ENCODE peak calls at places on chromosomes 13 and 19, in nine cellular contexts. G, N, A, S, J, X, O, D and B are unnamed samples.

GRCh38 chr19:35903550-35904179 is 1.3 kb downstream of the HCST start:
- DNase-seq in G (peak; percentile 95), N (peak; percentile 69), A (peak; percentile 94), S (peak; percentile 78), J (peak; percentile 73), X (peak; percentile 89), O (peak; percentile 77), D (peak; percentile 96), B (peak; percentile 50)

GRCh38 chr13:64871742-64872141 is 2358.4 kb downstream of the PCDH9 start:
- DNase-seq in G (no peak), N (no peak), A (no peak), S (no peak), J (no peak), X (no peak), O (no peak), D (no peak), B (no peak)

GRCh38 chr13:70432276-70432805 is 324.1 kb upstream of the KLHL1 start:
- DNase-seq in G (peak; percentile 74), N (no peak), A (no peak), S (no peak), J (no peak), X (no peak), O (no peak), D (no peak), B (no peak)

GRCh38 chr19:17404015-17404414 is 1.4 kb downstream of the BST2 start:
- DNase-seq in G (peak; percentile 57), N (no peak), A (no peak), S (no peak), J (no peak), X (peak; percentile 45), O (no peak), D (no peak), B (no peak)

GRCh38 chr13:73535341-73535740 is 476.5 kb downstream of the KLF5 start:
- DNase-seq in G (no peak), N (no peak), A (no peak), S (no peak), J (no peak), X (no peak), O (no peak), D (no peak), B (no peak)

GRCh38 chr13:19959141-19959830 is 759 bp downstream of the ZMYM2 start:
- DNase-seq in G (peak; percentile 61), N (peak; percentile 62), A (peak; percentile 86), S (peak; percentile 46), J (peak; percentile 39), X (peak; percentile 90), O (peak; percentile 51), D (peak; percentile 73), B (peak; percentile 44)

GRCh38 chr13:28394422-28394821 is 100.5 kb downstream of the FLT1 start:
- DNase-seq in G (no peak), N (no peak), A (no peak), S (no peak), J (peak; percentile 34), X (peak; percentile 44), O (no peak), D (no peak), B (no peak)

GRCh38 chr13:100495455-100495854 is 93.1 kb downstream of the GGACT start:
- DNase-seq in G (no peak), N (no peak), A (no peak), S (no peak), J (no peak), X (no peak), O (no peak), D (no peak), B (no peak)

GRCh38 chr19:49553451-49554271 is 25.9 kb downstream of the RCN3 start:
- DNase-seq in G (no peak), N (no peak), A (no peak), S (no peak), J (peak; percentile 69), X (peak; percentile 98), O (peak; percentile 77), D (no peak), B (no peak)

GRCh38 chr19:48258350-48258749 is 2.6 kb upstream of the CARD8 start:
- DNase-seq in G (no peak), N (no peak), A (no peak), S (no peak), J (no peak), X (no peak), O (no peak), D (peak; percentile 51), B (no peak)

GRCh38 chr13:34155931-34156607 is 338.1 kb downstream of the RFC3 start:
- DNase-seq in G (no peak), N (no peak), A (no peak), S (no peak), J (peak; percentile 39), X (no peak), O (no peak), D (no peak), B (no peak)

GRCh38 chr19:30428856-30429255 is 56.7 kb downstream of the ZNF536 start:
- DNase-seq in G (no peak), N (no peak), A (no peak), S (no peak), J (no peak), X (no peak), O (no peak), D (no peak), B (no peak)

GRCh38 chr13:41934120-41934519 is 26.8 kb downstream of the VWA8 start:
- DNase-seq in G (no peak), N (no peak), A (no peak), S (no peak), J (no peak), X (no peak), O (no peak), D (no peak), B (no peak)

GRCh38 chr13:99215466-99215865 is 14.8 kb downstream of the UBAC2 start:
- DNase-seq in G (no peak), N (no peak), A (no peak), S (no peak), J (no peak), X (no peak), O (no peak), D (no peak), B (no peak)

GRCh38 chr19:44808463-44809371 is at the start of gene BCAM:
- DNase-seq in G (peak; percentile 83), N (peak; percentile 84), A (peak; percentile 91), S (peak; percentile 67), J (peak; percentile 54), X (peak; percentile 99), O (peak; percentile 82), D (no peak), B (peak; percentile 71)

GRCh38 chr19:11964496-11964857 is 363 bp upstream of the ZNF763 start:
- DNase-seq in G (peak; percentile 43), N (peak; percentile 43), A (peak; percentile 72), S (no peak), J (no peak), X (no peak), O (no peak), D (no peak), B (peak; percentile 10)

GRCh38 chr19:11964858-11965645 is at the start of gene ZNF763:
- DNase-seq in G (peak; percentile 99), N (peak; percentile 92), A (peak; percentile 97), S (peak; percentile 97), J (peak; percentile 75), X (peak; percentile 89), O (peak; percentile 96), D (peak; percentile 95), B (peak; percentile 95)

DNA sequence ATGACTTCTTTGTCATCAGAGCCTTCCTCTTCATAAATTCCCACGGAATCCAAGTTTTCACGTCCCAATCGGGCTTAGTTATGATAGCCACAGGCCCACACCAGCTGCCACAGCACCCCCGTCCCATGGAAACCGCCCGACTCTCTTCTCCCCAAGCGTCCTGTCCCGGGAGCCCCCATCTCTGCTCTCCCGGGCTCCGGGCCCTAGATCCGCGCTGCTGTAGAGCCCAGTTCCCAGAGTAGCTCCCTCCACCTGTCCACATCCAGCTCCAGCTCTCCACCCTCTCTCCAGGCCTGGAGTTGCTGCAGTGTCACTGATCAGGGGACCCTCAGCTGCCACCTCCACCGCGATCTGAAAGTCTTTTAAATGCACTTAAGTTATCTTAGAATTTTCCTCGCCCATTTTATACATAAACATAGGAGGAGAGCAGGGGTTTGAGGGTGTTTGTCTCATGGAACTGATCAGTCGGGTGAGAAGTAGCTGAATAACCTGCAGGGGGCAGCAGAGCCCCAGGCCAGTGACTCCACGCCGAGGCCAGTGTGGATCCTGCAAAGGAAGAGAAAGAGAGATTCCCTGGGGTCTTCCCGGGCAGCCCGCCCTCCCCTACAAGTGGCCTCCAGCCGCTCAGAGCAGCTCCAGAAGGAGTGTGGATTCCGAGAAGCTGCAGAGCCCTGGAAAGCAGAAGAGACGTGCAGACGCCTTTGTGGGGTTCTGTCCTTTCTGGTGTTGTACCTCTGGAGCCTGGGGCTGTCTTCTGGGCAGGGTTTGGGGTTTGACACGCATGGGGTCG is 1.1 kb upstream of the ZNF763 start:
- DNase-seq in G (peak; percentile 93), N (peak; percentile 84), A (peak; percentile 88), S (peak; percentile 82), J (peak; percentile 61), X (peak; percentile 84), O (peak; percentile 76), D (peak; percentile 85), B (peak; percentile 39)
- TF ChIP-seq CTCF in G (peak; percentile 92), N (peak; percentile 84), A (peak; percentile 85), S (peak; percentile 91), J (peak; percentile 78), X (peak; percentile 75), O (peak; percentile 80), D (peak; percentile 90), B (peak; percentile 57)

DNA sequence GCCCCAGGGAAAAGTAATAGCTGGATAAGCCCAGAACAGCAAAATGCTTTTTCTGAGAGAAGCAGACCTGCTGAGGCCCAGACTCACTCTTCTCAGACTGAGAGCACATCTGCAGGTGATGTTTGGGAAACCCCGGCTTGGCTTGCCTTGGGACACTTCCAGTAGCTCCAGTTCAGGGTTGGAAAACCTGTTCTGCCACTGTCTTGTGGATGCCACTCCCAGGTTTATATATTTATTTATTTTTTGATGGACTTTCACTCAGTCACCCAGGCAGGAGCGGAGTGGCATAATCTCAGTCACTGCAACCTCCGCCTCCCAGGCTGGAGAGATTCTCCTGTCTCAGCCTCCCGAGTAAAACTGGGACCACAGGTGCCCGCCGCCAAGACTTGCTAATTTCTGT is 8.0 kb upstream of the SMARCA4 start:
- DNase-seq in G (no peak), N (no peak), A (no peak), S (no peak), J (no peak), X (peak; percentile 67), O (peak; percentile 33), D (no peak), B (peak; percentile 89)
- H3K27ac ChIP-seq in G (no peak overlapping the region), N (no peak overlapping the region), A (no peak overlapping the region), S (no peak overlapping the region), J (no peak overlapping the region), X (no peak overlapping the region), O (no peak overlapping the region), D (peak overlapping the region; percentile 47), B (peak overlapping the region; percentile 48)

DNA sequence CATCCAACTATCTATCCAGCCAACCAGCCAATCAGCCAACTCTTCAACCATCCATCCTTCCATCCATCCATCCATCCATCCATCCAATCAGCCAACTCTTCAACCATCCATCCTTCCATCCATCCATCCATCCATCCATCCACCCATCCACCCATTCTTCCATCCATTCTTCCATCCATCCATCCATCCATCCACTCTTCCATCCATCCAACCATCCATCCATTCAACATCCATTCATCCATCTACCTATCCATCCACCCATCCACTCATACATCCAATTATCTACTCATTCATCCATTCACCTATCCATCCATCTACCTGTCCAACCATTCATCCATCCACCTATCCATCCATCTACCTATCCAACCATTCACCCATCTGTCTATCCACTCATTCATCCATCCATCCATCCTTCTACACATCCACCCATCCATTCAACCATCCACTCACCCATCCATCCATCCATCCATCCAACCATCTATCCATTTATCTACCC is 9.4 kb downstream of the ARHGEF18 start:
- DNase-seq in G (no peak), N (no peak), A (no peak), S (no peak), J (no peak), X (no peak), O (no peak), D (no peak), B (no peak)
- H3K4me1 ChIP-seq in G (no peaks in the 10 kb centered on the region), N (no peaks in the 10 kb centered on the region), A (no peaks in the 10 kb centered on the region), S (no peaks in the 10 kb centered on the region), J (no peaks in the 10 kb centered on the region), X (peaks cover 12% of the 10 kb centered on the region), O (peaks cover 8% of the 10 kb centered on the region), D (peaks cover 12% of the 10 kb centered on the region), B (no peaks in the 10 kb centered on the region)

GRCh38 chr13:25214371-25215252 is 42.5 kb upstream of the AMER2 start:
- DNase-seq in G (peak; percentile 50), N (no peak), A (no peak), S (peak; percentile 48), J (peak; percentile 21), X (no peak), O (no peak), D (no peak), B (no peak)
- TF ChIP-seq CTCF in G (peak; percentile 43), N (no peak), A (no peak), S (no peak), J (no peak), X (no peak), O (no peak), D (peak; percentile 31), B (no peak)